ENCODE peak calls at places on chromosomes 12 and 14, in eight cellular contexts. W, I, Q, T, R, S, H and A are unnamed samples.

GRCh38 chr12:49910331-49911212 is 6.9 kb upstream of the FAIM2 start:
- DNase-seq in I (no peak), W (no peak), Q (peak; percentile 89), S (no peak), R (no peak), H (no peak), T (no peak), A (no peak)

GRCh38 chr14:61382842-61383241 is 61.5 kb downstream of the PRKCH start:
- DNase-seq in I (no peak), W (no peak), Q (no peak), T (no peak), H (no peak), R (no peak), S (no peak), A (no peak)

GRCh38 chr12:50453872-50454271 is 50.9 kb upstream of the DIP2B start:
- DNase-seq in H (no peak), R (no peak), Q (no peak), S (no peak), T (no peak), I (no peak), W (no peak), A (no peak)

GRCh38 chr12:14185441-14186192 is 179.9 kb upstream of the ATF7IP start:
- DNase-seq in T (peak; percentile 35), W (peak; percentile 11), H (no peak), I (peak; percentile 32), Q (peak; percentile 12), S (peak; percentile 51), R (peak; percentile 46), A (no peak)

GRCh38 chr12:103401421-103401820 is 94.3 kb downstream of the C12orf42 start:
- DNase-seq in R (no peak), H (no peak), I (no peak), S (no peak), W (no peak), T (peak; percentile 24), Q (no peak), A (no peak)

GRCh38 chr14:100674428-100674827 is 52.3 kb upstream of the DLK1 start:
- DNase-seq in W (no peak), R (no peak), S (no peak), I (no peak), H (no peak), T (no peak), Q (no peak), A (no peak)

GRCh38 chr14:95208598-95208997 is 51.3 kb upstream of the DICER1 start:
- DNase-seq in S (no peak), I (no peak), T (no peak), H (no peak), W (no peak), Q (no peak), R (no peak), A (no peak)

GRCh38 chr14:101711041-101711861 is 50.3 kb upstream of the PPP2R5C start:
- DNase-seq in T (no peak), Q (peak; percentile 42), S (no peak), W (no peak), I (peak; percentile 5), H (no peak), R (no peak), A (peak; percentile 84)

GRCh38 chr14:90276627-90277367 is 20.4 kb downstream of the PSMC1 start:
- DNase-seq in H (no peak), Q (no peak), R (no peak), S (peak; percentile 14), W (no peak), I (no peak), T (peak; percentile 68), A (peak; percentile 37)

GRCh38 chr14:96648506-96649326 is 146.5 kb downstream of the PAPOLA start:
- DNase-seq in T (no peak), H (no peak), R (no peak), W (no peak), Q (no peak), S (no peak), I (peak; percentile 7), A (peak; percentile 81)

GRCh38 chr12:49942921-49943662 is 7.4 kb upstream of the AQP2 start:
- DNase-seq in R (no peak), S (no peak), T (no peak), W (no peak), H (no peak), Q (peak; percentile 57), I (peak; percentile 56), A (no peak)

GRCh38 chr14:83994020-83994419 is 1535.9 kb upstream of the FLRT2 start:
- DNase-seq in T (no peak), R (no peak), S (no peak), I (no peak), Q (no peak), W (no peak), H (no peak), A (no peak)

GRCh38 chr12:120642806-120643205 is 2.4 kb downstream of the CABP1 start:
- DNase-seq in S (no peak), Q (no peak), I (no peak), T (peak; percentile 44), H (no peak), R (no peak), W (no peak), A (no peak)

GRCh38 chr14:52729585-52729924 is 411 bp upstream of the STYX start:
- DNase-seq in T (no peak), H (no peak), R (no peak), I (no peak), Q (no peak), W (no peak), S (no peak), A (no peak)

GRCh38 chr14:52730708-52731111 is 744 bp downstream of the STYX start:
- DNase-seq in R (no peak), I (no peak), T (no peak), S (no peak), W (no peak), H (no peak), Q (no peak), A (no peak)

GRCh38 chr14:52733824-52734223 is 3.9 kb downstream of the STYX start:
- DNase-seq in S (no peak), I (no peak), W (no peak), R (no peak), T (no peak), Q (no peak), H (no peak), A (no peak)

GRCh38 chr14:52724360-52724644 is 5.7 kb upstream of the STYX start:
- DNase-seq in I (no peak), Q (no peak), T (no peak), S (no peak), R (no peak), H (no peak), W (no peak), A (no peak)

DNA sequence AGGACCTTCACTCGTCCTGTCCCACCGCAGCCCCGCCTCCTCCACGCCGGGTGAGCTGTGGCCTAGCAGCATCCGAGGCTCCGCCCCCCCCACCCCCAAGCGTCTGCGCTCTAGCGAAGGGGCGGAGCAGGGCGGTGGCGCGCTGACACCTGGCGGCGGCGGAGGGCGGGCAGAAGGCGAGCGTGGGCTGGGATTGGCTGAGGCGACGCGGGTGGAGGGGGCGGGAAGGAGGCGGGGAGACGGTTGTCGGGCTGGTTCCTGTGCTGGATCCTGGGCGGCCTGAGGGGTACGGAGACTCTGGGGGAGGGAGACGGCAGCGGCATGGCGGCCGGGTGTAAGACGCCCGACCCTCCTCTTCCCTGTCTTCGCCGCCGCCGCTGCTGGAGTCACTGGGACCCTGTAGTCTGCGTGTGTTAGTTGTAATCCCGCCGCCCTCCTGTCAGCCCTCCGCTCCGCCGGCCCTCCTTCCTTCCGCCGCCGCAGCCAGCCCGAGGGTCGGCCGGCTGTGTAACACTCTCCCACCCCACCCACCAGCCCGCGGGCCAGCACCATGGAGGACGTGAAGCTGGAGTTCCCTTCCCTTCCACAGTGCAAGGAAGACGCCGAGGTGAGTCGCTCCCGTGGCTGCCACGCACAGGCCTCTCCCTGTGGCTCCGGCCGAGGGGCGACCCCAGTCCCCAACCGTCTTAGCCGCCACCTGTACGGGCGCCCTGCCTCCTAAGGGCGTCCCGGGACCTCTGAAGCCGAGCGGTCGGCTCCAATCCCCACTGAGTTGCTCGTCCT is at the start of gene STYX:
- DNase-seq in I (peak; percentile 99), T (peak; percentile 76), Q (peak; percentile 100), R (peak; percentile 54), S (peak; percentile 98), H (peak; percentile 70), W (peak; percentile 100), A (peak; percentile 98)
- TF ChIP-seq POLR2A in I (peak; percentile 74), T (peak; percentile 81), Q (no peak), R (peak; percentile 97), S (peak; percentile 68), H (peak; percentile 95), W (peak; percentile 83), A (no peak)

GRCh38 chr12:57546438-57547365 is at the start of gene DCTN2:
- DNase-seq in S (peak; percentile 99), R (peak; percentile 99), W (peak; percentile 98), I (peak; percentile 96), T (peak; percentile 98), H (peak; percentile 96), Q (peak; percentile 97), A (peak; percentile 96)
- TF ChIP-seq POLR2A in S (no peak), R (peak; percentile 38), W (peak; percentile 57), I (peak; percentile 37), T (peak; percentile 39), H (peak; percentile 71), Q (no peak), A (no peak)

DNA sequence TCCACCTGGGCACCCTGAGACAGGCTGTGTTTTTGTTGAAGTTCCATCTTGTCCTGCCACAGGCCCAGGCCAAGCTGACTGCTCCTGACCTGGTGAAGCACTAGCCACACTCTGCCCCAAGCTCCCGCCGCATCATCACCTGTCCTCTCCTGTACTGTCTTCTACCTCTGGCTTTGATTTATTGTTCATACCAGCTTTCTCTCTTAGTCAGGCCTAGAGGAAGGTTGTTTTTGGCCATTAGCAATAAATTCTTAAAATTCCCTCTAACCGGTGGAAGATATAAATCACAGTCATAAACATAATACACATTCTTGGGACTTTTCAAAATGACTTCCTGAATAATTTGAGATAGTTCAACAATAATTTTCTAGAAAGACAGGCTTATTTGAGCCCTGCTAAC is 169.4 kb downstream of the DAD1 start:
- DNase-seq in W (no peak), H (no peak), S (no peak), Q (no peak), R (no peak), T (no peak), I (no peak), A (no peak)
- TF ChIP-seq POLR2A in W (no peak), H (no peak), S (no peak), Q (no peak), R (no peak), T (no peak), I (no peak), A (no peak)

DNA sequence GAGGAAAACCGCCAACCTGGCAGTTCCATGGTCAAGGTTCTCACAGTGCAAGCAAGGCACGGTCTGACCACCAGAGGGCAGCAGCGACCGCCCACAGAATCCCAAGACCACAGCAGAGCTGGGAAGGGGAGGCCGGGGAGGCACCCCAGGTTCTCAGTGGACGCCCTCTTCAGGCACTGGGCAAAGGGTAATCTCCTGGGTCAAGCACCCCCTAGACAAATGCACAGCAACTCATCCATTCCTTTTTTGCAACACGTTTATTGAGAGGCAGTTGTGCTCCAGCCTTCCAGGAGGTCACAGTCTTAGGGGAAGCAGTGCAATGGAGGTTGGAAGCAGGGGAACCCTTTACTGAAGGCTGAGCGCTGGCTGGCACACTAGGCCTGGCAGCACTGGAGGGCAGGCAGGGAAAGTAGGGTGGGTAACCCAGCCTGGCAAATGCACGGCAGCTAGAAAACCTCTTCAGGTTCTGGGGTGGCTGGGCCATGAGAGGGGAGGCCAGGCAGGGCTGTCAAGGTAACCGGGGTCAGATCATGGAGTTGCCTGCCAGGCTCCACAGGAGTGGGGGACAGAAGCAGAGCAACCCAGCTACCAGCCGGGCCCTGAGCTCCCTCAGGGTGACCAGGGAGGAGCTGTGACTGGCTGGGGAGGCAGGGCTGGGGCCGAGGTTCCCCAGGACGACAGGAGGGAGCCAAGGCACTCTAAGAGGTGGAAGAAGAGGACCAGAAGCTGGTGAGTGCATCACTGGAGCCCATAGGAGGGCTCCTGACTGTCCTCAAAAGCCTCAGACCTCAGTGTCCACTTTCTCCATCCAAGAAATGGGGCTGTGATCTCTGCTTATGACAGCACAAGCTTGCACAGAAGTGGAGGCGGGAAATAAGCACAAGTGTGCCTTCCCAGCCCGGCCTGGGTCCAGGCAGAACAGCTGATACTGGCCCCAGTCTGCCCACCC is 1.8 kb upstream of the RHOF start:
- DNase-seq in H (peak; percentile 78), W (peak; percentile 88), T (no peak), I (peak; percentile 94), S (peak; percentile 95), R (peak; percentile 81), Q (peak; percentile 92), A (no peak)
- TF ChIP-seq POLR2A in H (peak; percentile 7), W (no peak), T (no peak), I (no peak), S (no peak), R (no peak), Q (no peak), A (no peak)